ENCODE peak calls at places on chromosome 16, in nine cellular contexts. U is A549; S is hepatic stellate cell; K is AG20443; F is heart right ventricle; Z is GM13976; J is Daoy; E is effector memory CD8-positive, alpha-beta T cell; D is germinal center. T is an unnamed sample.

GRCh38 chr16:67116388-67117311 is 6.9 kb downstream of the PHAF1 start:
- DNase-seq in S (no peak), E (no peak), F (no peak), Z (no peak), J (no peak), D (no peak), U (no peak), K (no peak), T (no peak)

GRCh38 chr16:8377864-8378263 is 212.4 kb downstream of the TMEM114 start:
- DNase-seq in J (no peak), K (no peak), D (no peak), E (no peak), U (no peak), F (no peak), S (no peak), Z (no peak), T (no peak)

GRCh38 chr16:85491798-85492616 is 121.1 kb upstream of the GSE1 start:
- DNase-seq in S (peak), K (peak), Z (no peak), J (no peak), E (no peak), D (no peak), F (peak), U (no peak), T (peak)

GRCh38 chr16:85056211-85056748 is 28.7 kb downstream of the KIAA0513 start:
- DNase-seq in Z (no peak), J (no peak), U (no peak), F (no peak), K (peak), E (no peak), S (peak), D (no peak), T (no peak)

GRCh38 chr16:83887088-83887487 is 11.8 kb upstream of the MLYCD start:
- DNase-seq in Z (no peak), D (no peak), E (no peak), J (peak), S (no peak), F (no peak), U (peak), K (peak), T (peak)

GRCh38 chr16:495127-495748 is 32.3 kb upstream of the CAPN15 start:
- DNase-seq in K (peak), J (peak), F (no peak), S (peak), Z (peak), U (peak), D (peak), E (no peak), T (no peak)

GRCh38 chr16:15592324-15592723 is 50.6 kb downstream of the MARF1 start:
- DNase-seq in Z (no peak), K (no peak), F (no peak), U (no peak), D (no peak), J (no peak), S (no peak), E (no peak), T (peak)

GRCh38 chr16:23244122-23244521 is 58.0 kb upstream of the SCNN1B start:
- DNase-seq in Z (no peak), F (no peak), K (no peak), U (no peak), D (no peak), S (no peak), E (no peak), J (no peak), T (no peak)

GRCh38 chr16:24729967-24730815 is 740 bp downstream of the TNRC6A start:
- DNase-seq in K (peak), F (peak), Z (peak), E (peak), J (peak), U (peak), S (peak), D (peak), T (no peak)

GRCh38 chr16:57576429-57576870 is 34.0 kb downstream of the ADGRG5 start:
- DNase-seq in J (peak), U (peak), K (peak), S (peak), F (peak), Z (peak), E (peak), D (peak), T (peak)

T was measured in ureter.